ENCODE peak calls at places on chromosomes 12 and 14, in five cellular contexts. G, W, N, R and M are unnamed samples.

GRCh38 chr12:47944685-47945340 is 18.6 kb upstream of the TMEM106C start:
- DNase-seq in G (no peak), W (no peak), N (no peak), R (no peak), M (no peak)

GRCh38 chr12:94498073-94498472 is 38.4 kb upstream of the CEP83 start:
- DNase-seq in G (no peak), W (no peak), N (no peak), R (no peak), M (no peak)

GRCh38 chr12:107126688-107127481 is 33.5 kb upstream of the CRY1 start:
- DNase-seq in G (no peak), W (peak; percentile 3), N (peak; percentile 11), R (no peak), M (no peak)

GRCh38 chr12:530871-531270 is 71.1 kb downstream of the B4GALNT3 start:
- DNase-seq in G (no peak), W (no peak), N (no peak), R (no peak), M (no peak)

GRCh38 chr12:49703647-49704137 is 3.5 kb downstream of the FMNL3 start:
- DNase-seq in G (peak; percentile 80), W (peak; percentile 23), N (no peak), R (no peak), M (no peak)

GRCh38 chr12:76909290-76909689 is 30.5 kb upstream of the CSRP2 start:
- DNase-seq in G (no peak), W (no peak), N (no peak), R (no peak), M (no peak)

GRCh38 chr12:109753054-109753401 is 39.4 kb downstream of the FAM222A start:
- DNase-seq in G (no peak), W (no peak), N (no peak), R (no peak), M (peak; percentile 29)

GRCh38 chr12:78226763-78227162 is 396.1 kb downstream of the NAV3 start:
- DNase-seq in G (no peak), W (no peak), N (no peak), R (no peak), M (no peak)

GRCh38 chr14:89407856-89408255 is 9.2 kb downstream of the FOXN3 start:
- DNase-seq in G (no peak), W (no peak), N (no peak), R (no peak), M (no peak)

GRCh38 chr14:52307376-52307775 is 6.7 kb upstream of the PTGER2 start:
- DNase-seq in G (no peak), W (no peak), N (no peak), R (no peak), M (no peak)

GRCh38 chr14:89959853-89960493 is 4.2 kb downstream of the TDP1 start:
- DNase-seq in G (no peak), W (no peak), N (no peak), R (no peak), M (no peak)

GRCh38 chr14:77376380-77376770 is 519 bp downstream of the TMED8 start:
- DNase-seq in G (peak; percentile 24), W (no peak), N (no peak), R (peak; percentile 1), M (peak; percentile 63)

GRCh38 chr14:92692822-92693226 is 55.6 kb downstream of the LGMN start:
- DNase-seq in G (no peak), W (no peak), N (peak; percentile 53), R (no peak), M (peak; percentile 76)

GRCh38 chr14:28755198-28755794 is 11.3 kb upstream of the FOXG1 start:
- DNase-seq in G (no peak), W (no peak), N (no peak), R (no peak), M (no peak)

GRCh38 chr12:28415755-28416154 is 225.5 kb downstream of the CCDC91 start:
- DNase-seq in G (peak; percentile 76), W (no peak), N (no peak), R (no peak), M (no peak)

GRCh38 chr14:31819281-31819680 is 257.8 kb upstream of the ARHGAP5 start:
- DNase-seq in G (no peak), W (no peak), N (no peak), R (no peak), M (no peak)

GRCh38 chr14:68106456-68106855 is 286.9 kb downstream of the RAD51B start:
- DNase-seq in G (no peak), W (no peak), N (no peak), R (no peak), M (no peak)

GRCh38 chr14:75558440-75558839 is 20.0 kb upstream of the FLVCR2 start:
- DNase-seq in G (no peak), W (no peak), N (no peak), R (no peak), M (no peak)

GRCh38 chr14:23344481-23344880 is 8.2 kb downstream of the SLC22A17 start:
- DNase-seq in G (no peak), W (no peak), N (no peak), R (no peak), M (no peak)

GRCh38 chr12:107580750-107581529 is 104.7 kb upstream of the PWP1 start:
- DNase-seq in G (no peak), W (no peak), N (no peak), R (no peak), M (no peak)

GRCh38 chr14:104821971-104822608 is 21.2 kb downstream of the ZBTB42 start:
- DNase-seq in G (no peak), W (no peak), N (no peak), R (no peak), M (peak; percentile 67)

GRCh38 chr14:53519137-53519536 is 366.0 kb upstream of the DDHD1 start:
- DNase-seq in G (peak; percentile 71), W (no peak), N (no peak), R (no peak), M (no peak)

GRCh38 chr12:27549231-27549800 is 25.3 kb downstream of the PPFIBP1 start:
- DNase-seq in G (peak; percentile 88), W (peak; percentile 49), N (peak; percentile 28), R (no peak), M (no peak)

GRCh38 chr12:69028941-69029729 is 96.2 kb upstream of the CPM start:
- DNase-seq in G (peak; percentile 51), W (no peak), N (no peak), R (no peak), M (no peak)

GRCh38 chr12:89948266-89949175 is 239.9 kb upstream of the ATP2B1 start:
- DNase-seq in G (no peak), W (no peak), N (no peak), R (no peak), M (no peak)

GRCh38 chr14:104603623-104604401 is 760 bp downstream of the TMEM179 start:
- DNase-seq in G (no peak), W (no peak), N (no peak), R (no peak), M (peak; percentile 69)

GRCh38 chr12:2111816-2112215 is 59.0 kb downstream of the CACNA1C start:
- DNase-seq in G (no peak), W (no peak), N (no peak), R (no peak), M (no peak)

GRCh38 chr12:64099430-64099829 is 122.7 kb downstream of the KICS2 start:
- DNase-seq in G (peak; percentile 95), W (no peak), N (peak; percentile 23), R (no peak), M (no peak)

GRCh38 chr14:102016420-102017090 is 52.2 kb downstream of the DYNC1H1 start:
- DNase-seq in G (no peak), W (no peak), N (no peak), R (no peak), M (no peak)

GRCh38 chr12:6735448-6736191 is 11.8 kb downstream of the COPS7A start:
- DNase-seq in G (peak; percentile 56), W (peak; percentile 54), N (peak; percentile 70), R (no peak), M (no peak)

GRCh38 chr12:89863332-89863938 is 154.8 kb upstream of the ATP2B1 start:
- DNase-seq in G (no peak), W (peak; percentile 9), N (no peak), R (no peak), M (no peak)

GRCh38 chr12:58602736-58603135 is 317.6 kb downstream of the LRIG3 start:
- DNase-seq in G (no peak), W (no peak), N (no peak), R (no peak), M (no peak)

GRCh38 chr14:103704708-103705107 is 10.5 kb downstream of the XRCC3 start:
- DNase-seq in G (no peak), W (no peak), N (no peak), R (no peak), M (no peak)

GRCh38 chr14:92224348-92224954 is 98.5 kb upstream of the SLC24A4 start:
- DNase-seq in G (no peak), W (no peak), N (no peak), R (no peak), M (no peak)